ENCODE peak calls at places on chromosome X, in nine cellular contexts. N, X, K, Y, T, V, W, G and D are unnamed samples.

GRCh38 chrX:119237526-119238035 is 1.5 kb downstream of the PGRMC1 start:
- DNase-seq in N (no peak), X (no peak), K (peak), Y (no peak), T (no peak), V (no peak), W (no peak), G (no peak), D (no peak)

GRCh38 chrX:23341452-23341851 is 6.8 kb downstream of the PTCHD1 start:
- DNase-seq in N (no peak), X (no peak), K (no peak), Y (no peak), T (no peak), V (no peak), W (no peak), G (no peak), D (no peak)

GRCh38 chrX:56600141-56600540 is 36.7 kb downstream of the UBQLN2 start:
- DNase-seq in N (no peak), X (no peak), K (no peak), Y (no peak), T (no peak), V (no peak), W (no peak), G (no peak), D (no peak)

GRCh38 chrX:118503260-118504041 is 7.8 kb downstream of the DOCK11 start:
- DNase-seq in N (no peak), X (no peak), K (peak), Y (no peak), T (no peak), V (no peak), W (peak), G (no peak), D (no peak)

GRCh38 chrX:129540725-129541184 is 696 bp downstream of the OCRL start:
- DNase-seq in N (no peak), X (no peak), K (peak), Y (peak), T (peak), V (no peak), W (peak), G (no peak), D (no peak)

GRCh38 chrX:119647552-119648420 is 41.6 kb upstream of the NKRF start:
- DNase-seq in N (no peak), X (no peak), K (no peak), Y (no peak), T (peak), V (no peak), W (no peak), G (no peak), D (no peak)

GRCh38 chrX:107700317-107700774 is 72.0 kb downstream of the PRPS1 start:
- DNase-seq in N (no peak), X (no peak), K (no peak), Y (peak), T (no peak), V (peak), W (no peak), G (no peak), D (no peak)

GRCh38 chrX:69293776-69294601 is 128.7 kb upstream of the PJA1 start:
- DNase-seq in N (no peak), X (no peak), K (no peak), Y (no peak), T (no peak), V (no peak), W (no peak), G (no peak), D (no peak)

GRCh38 chrX:34884693-34885277 is 57.8 kb upstream of the FAM47B start:
- DNase-seq in N (no peak), X (peak), K (no peak), Y (no peak), T (no peak), V (no peak), W (no peak), G (no peak), D (no peak)

GRCh38 chrX:41273638-41274037 is 60.3 kb upstream of the DDX3X start:
- DNase-seq in N (no peak), X (no peak), K (no peak), Y (no peak), T (no peak), V (no peak), W (no peak), G (no peak), D (no peak)

GRCh38 chrX:68998716-68999115 is 166.5 kb downstream of the PJA1 start:
- DNase-seq in N (no peak), X (no peak), K (no peak), Y (no peak), T (no peak), V (no peak), W (no peak), G (no peak), D (no peak)

GRCh38 chrX:147476008-147476407 is 435.7 kb upstream of the FMR1 start:
- DNase-seq in N (no peak), X (no peak), K (peak), Y (no peak), T (no peak), V (no peak), W (peak), G (no peak), D (no peak)

GRCh38 chrX:15497865-15498264 is 2.7 kb upstream of the BMX start:
- DNase-seq in N (no peak), X (peak), K (peak), Y (no peak), T (peak), V (no peak), W (peak), G (peak), D (no peak)

GRCh38 chrX:11899091-11899490 is 141.1 kb downstream of the MSL3 start:
- DNase-seq in N (no peak), X (no peak), K (no peak), Y (no peak), T (no peak), V (no peak), W (no peak), G (no peak), D (no peak)

GRCh38 chrX:119880552-119881437 is 9.2 kb downstream of the NDUFA1 start:
- DNase-seq in N (no peak), X (peak), K (peak), Y (no peak), T (no peak), V (no peak), W (peak), G (no peak), D (no peak)

GRCh38 chrX:120517936-120518335 is 42.8 kb downstream of the CUL4B start:
- DNase-seq in N (no peak), X (no peak), K (no peak), Y (no peak), T (no peak), V (no peak), W (no peak), G (no peak), D (no peak)

GRCh38 chrX:47129157-47129878 is 15.2 kb downstream of the NDUFB11 start:
- DNase-seq in N (peak), X (peak), K (peak), Y (peak), T (peak), V (peak), W (peak), G (peak), D (peak)

GRCh38 chrX:13087322-13088154 is 43.1 kb upstream of the FAM9C start:
- DNase-seq in N (no peak), X (no peak), K (peak), Y (no peak), T (peak), V (no peak), W (peak), G (no peak), D (no peak)

GRCh38 chrX:132741706-132742105 is 216.7 kb downstream of the HS6ST2 start:
- DNase-seq in N (no peak), X (no peak), K (no peak), Y (no peak), T (no peak), V (no peak), W (no peak), G (no peak), D (no peak)

GRCh38 chrX:71998836-71999509 is 88.3 kb downstream of the NHSL2 start:
- DNase-seq in N (no peak), X (no peak), K (peak), Y (no peak), T (peak), V (no peak), W (peak), G (no peak), D (no peak)

GRCh38 chrX:112473654-112474053 is 206.1 kb downstream of the LHFPL1 start:
- DNase-seq in N (no peak), X (no peak), K (no peak), Y (no peak), T (no peak), V (no peak), W (no peak), G (no peak), D (no peak)

GRCh38 chrX:28675173-28675572 is 87.9 kb downstream of the IL1RAPL1 start:
- DNase-seq in N (no peak), X (no peak), K (no peak), Y (no peak), T (no peak), V (no peak), W (no peak), G (no peak), D (no peak)

GRCh38 chrX:8404958-8405357 is 59.7 kb upstream of the VCX3B start:
- DNase-seq in N (no peak), X (no peak), K (no peak), Y (no peak), T (no peak), V (no peak), W (no peak), G (no peak), D (no peak)

GRCh38 chrX:37800762-37801161 is 20.9 kb downstream of the CYBB start:
- DNase-seq in N (no peak), X (no peak), K (no peak), Y (no peak), T (no peak), V (no peak), W (peak), G (no peak), D (no peak)

GRCh38 chrX:53445977-53446376 is 11.8 kb upstream of the HSD17B10 start:
- DNase-seq in N (no peak), X (no peak), K (peak), Y (no peak), T (peak), V (no peak), W (peak), G (no peak), D (no peak)

GRCh38 chrX:12058087-12058486 is 80.2 kb upstream of the FRMPD4 start:
- DNase-seq in N (no peak), X (no peak), K (no peak), Y (no peak), T (no peak), V (no peak), W (no peak), G (no peak), D (no peak)

GRCh38 chrX:107675823-107676555 is 47.7 kb downstream of the PRPS1 start:
- DNase-seq in N (no peak), X (no peak), K (peak), Y (peak), T (no peak), V (no peak), W (peak), G (no peak), D (no peak)

GRCh38 chrX:13721819-13722527 is 12.4 kb downstream of the TRAPPC2 start:
- DNase-seq in N (no peak), X (no peak), K (no peak), Y (no peak), T (no peak), V (no peak), W (peak), G (no peak), D (no peak)

GRCh38 chrX:48493890-48494364 is 14.9 kb upstream of the PORCN start:
- DNase-seq in N (no peak), X (no peak), K (peak), Y (no peak), T (no peak), V (peak), W (peak), G (no peak), D (no peak)

GRCh38 chrX:10393899-10394298 is 226.5 kb downstream of the MID1 start:
- DNase-seq in N (no peak), X (no peak), K (no peak), Y (no peak), T (no peak), V (no peak), W (no peak), G (no peak), D (no peak)

GRCh38 chrX:68536429-68536828 is 37.6 kb downstream of the YIPF6 start:
- DNase-seq in N (no peak), X (no peak), K (no peak), Y (no peak), T (no peak), V (no peak), W (no peak), G (no peak), D (no peak)

GRCh38 chrX:13077168-13077567 is 32.7 kb upstream of the FAM9C start:
- DNase-seq in N (no peak), X (no peak), K (no peak), Y (no peak), T (no peak), V (no peak), W (peak), G (no peak), D (no peak)

GRCh38 chrX:130680164-130681035 is 222.6 kb downstream of the ENOX2 start:
- DNase-seq in N (no peak), X (no peak), K (peak), Y (no peak), T (no peak), V (no peak), W (no peak), G (no peak), D (no peak)

GRCh38 chrX:17601816-17602215 is 135.5 kb upstream of the SCML1 start:
- DNase-seq in N (no peak), X (no peak), K (no peak), Y (no peak), T (no peak), V (no peak), W (no peak), G (no peak), D (no peak)

GRCh38 chrX:72128183-72128834 is 3.4 kb downstream of the RTL5 start:
- DNase-seq in N (no peak), X (no peak), K (no peak), Y (no peak), T (no peak), V (no peak), W (no peak), G (no peak), D (no peak)

GRCh38 chrX:155886409-155886808 is 5.3 kb downstream of the VAMP7 start:
- DNase-seq in N (no peak), X (no peak), K (no peak), Y (no peak), T (no peak), V (no peak), W (no peak), G (no peak), D (no peak)

DNA sequence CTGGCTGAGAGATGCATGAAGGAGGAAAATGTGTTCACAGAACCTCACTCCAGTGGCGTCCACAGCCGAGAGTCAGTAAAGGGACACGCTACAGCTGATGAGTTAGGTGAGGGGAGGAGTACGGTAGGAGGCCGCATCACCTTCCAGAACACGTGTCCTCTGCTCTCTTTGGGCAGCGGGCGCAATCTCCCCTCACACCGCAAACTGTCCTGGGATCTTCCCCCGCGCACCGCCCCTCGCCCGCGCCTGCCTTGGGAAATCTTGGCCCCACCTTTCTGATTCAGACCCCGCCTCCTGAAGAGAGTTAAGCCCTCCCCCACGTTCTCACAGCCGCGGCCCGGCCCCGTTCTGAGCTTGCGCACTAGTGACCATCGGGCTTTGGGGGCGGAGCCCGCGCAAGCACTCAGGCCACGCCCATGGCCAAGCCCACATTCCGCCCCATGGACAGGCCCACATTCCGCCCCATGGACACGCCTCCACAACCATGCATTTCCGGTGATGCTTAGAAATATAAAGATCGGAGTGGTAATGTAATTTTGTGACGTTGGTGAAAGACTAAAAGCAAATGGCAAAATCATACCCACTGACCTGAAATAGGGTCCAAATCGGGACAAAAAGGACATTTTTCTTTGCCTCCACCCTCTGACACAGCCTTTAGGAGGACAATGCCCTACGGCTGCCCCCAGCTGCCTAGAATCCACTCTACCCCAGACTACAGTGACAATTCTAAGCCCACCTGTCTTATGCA is 13.3 kb downstream of the SMIM10 start:
- DNase-seq in N (peak), X (peak), K (peak), Y (peak), T (peak), V (peak), W (peak), G (peak), D (peak)
- TF ChIP-seq POLR2AphosphoS5 in N (no peak), X (no peak), K (no peak), Y (no peak), T (no peak), V (peak), W (no peak), G (no peak), D (peak)

DNA sequence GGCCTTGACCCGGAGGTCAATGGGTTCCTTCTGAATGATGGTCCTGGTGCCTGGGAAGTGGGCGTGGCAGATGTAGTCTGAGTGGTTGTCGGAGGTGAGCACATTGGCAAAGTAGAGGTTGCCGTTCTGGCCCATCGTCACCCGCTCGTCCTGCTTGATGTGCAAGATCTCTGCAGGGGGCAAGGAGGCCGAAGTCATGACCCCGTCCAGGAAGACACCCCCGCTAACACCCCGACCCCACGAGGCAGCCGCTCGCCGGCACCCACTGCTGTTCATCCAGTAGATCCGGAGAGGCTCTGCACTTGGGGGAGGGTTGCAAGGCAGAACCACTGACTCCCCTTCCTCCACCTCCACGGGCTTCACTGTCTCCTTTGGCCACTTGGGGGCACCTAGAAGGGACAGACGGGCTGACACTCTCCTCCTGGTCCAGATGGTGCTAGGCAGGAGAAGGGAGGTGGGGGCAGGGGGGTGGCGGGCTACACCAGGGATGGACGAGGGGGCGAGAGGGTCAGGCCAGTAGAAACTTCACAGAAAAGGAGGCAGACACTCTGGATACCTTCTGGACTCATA is 15.1 kb downstream of the L1CAM start:
- DNase-seq in N (no peak), X (no peak), K (no peak), Y (peak), T (no peak), V (peak), W (no peak), G (peak), D (no peak)
- TF ChIP-seq POLR2AphosphoS5 in N (no peak), X (no peak), K (no peak), Y (no peak), T (no peak), V (no peak), W (no peak), G (no peak), D (no peak)

GRCh38 chrX:115058276-115058675 is 40.9 kb upstream of the IL13RA2 start:
- DNase-seq in N (no peak), X (no peak), K (no peak), Y (peak), T (no peak), V (no peak), W (no peak), G (no peak), D (no peak)
- TF ChIP-seq POLR2AphosphoS5 in N (no peak), X (no peak), K (no peak), Y (peak), T (no peak), V (no peak), W (no peak), G (no peak), D (peak)

GRCh38 chrX:150508461-150509367 is 59.7 kb upstream of the MTM1 start:
- DNase-seq in N (no peak), X (no peak), K (no peak), Y (peak), T (no peak), V (no peak), W (no peak), G (no peak), D (no peak)

GRCh38 chrX:150506486-150506885 is 61.9 kb upstream of the MTM1 start:
- DNase-seq in N (no peak), X (no peak), K (no peak), Y (no peak), T (no peak), V (no peak), W (no peak), G (no peak), D (no peak)

GRCh38 chrX:150508018-150508417 is 60.4 kb upstream of the MTM1 start:
- DNase-seq in N (no peak), X (no peak), K (no peak), Y (no peak), T (no peak), V (no peak), W (no peak), G (no peak), D (no peak)

GRCh38 chrX:150506020-150506419 is 62.4 kb upstream of the MTM1 start:
- DNase-seq in N (no peak), X (no peak), K (no peak), Y (no peak), T (no peak), V (no peak), W (no peak), G (no peak), D (no peak)

DNA sequence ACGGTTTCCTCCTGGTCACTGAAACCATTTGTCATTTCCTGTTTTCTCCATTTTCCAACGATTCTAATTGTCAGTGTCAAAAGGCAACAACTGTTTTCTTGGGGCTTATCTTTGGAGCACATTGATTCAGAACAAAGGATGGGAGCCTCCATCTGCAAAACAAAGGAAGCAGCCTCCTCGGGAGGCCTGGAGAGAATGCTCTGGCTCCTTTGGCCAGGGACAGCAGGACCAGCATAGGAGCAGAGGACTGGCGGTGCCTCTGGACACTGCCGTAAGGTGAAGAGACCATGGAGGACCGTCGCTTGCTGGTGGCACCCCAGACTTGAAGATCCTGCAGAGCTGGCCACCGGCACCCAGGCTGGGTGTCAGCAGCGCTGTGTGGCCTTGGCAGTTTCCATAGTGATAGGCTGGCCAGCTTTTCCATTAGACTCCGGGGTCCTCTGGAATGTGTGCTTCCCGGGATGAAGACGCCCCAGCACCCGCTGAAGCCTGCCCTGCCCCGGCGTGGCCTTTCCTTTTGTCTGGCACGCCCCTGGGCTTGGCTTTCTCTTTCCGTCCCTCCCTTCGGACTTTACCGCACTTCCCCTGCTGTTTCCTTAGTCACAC is 61.1 kb upstream of the MTM1 start:
- DNase-seq in N (no peak), X (no peak), K (no peak), Y (no peak), T (no peak), V (no peak), W (no peak), G (no peak), D (no peak)
- TF ChIP-seq POLR2AphosphoS5 in N (no peak), X (no peak), K (no peak), Y (no peak), T (no peak), V (peak), W (no peak), G (no peak), D (no peak)

GRCh38 chrX:154717824-154718223 is 33.1 kb downstream of the GAB3 start:
- DNase-seq in N (no peak), X (no peak), K (peak), Y (no peak), T (no peak), V (no peak), W (peak), G (no peak), D (no peak)
- TF ChIP-seq POLR2AphosphoS5 in N (no peak), X (no peak), K (peak), Y (no peak), T (no peak), V (no peak), W (peak), G (no peak), D (no peak)